ENCODE peak calls at places on chromosomes 13 and 19, in nine cellular contexts. T is foreskin fibroblast; L is colonic mucosa; E is CD8-positive, alpha-beta T cell; A is AG10803; S is pancreas; H is sigmoid colon; D is HFF-Myc; J is vagina. G is an unnamed sample.

GRCh38 chr13:80454245-80454644 is 113.3 kb upstream of the SPRY2 start:
- DNase-seq in E (no peak), T (peak), L (no peak), J (no peak), H (no peak), S (no peak), A (no peak), D (no peak), G (no peak)

GRCh38 chr13:79481685-79482052 is 714 bp downstream of the NDFIP2 start:
- DNase-seq in D (no peak), L (peak), A (no peak), T (no peak), S (peak), E (peak), J (no peak), H (no peak), G (no peak)

GRCh38 chr19:33379151-33379829 is 5.8 kb downstream of the CEBPG start:
- DNase-seq in L (no peak), T (no peak), A (no peak), D (no peak), S (peak), H (no peak), J (no peak), E (no peak), G (no peak)

GRCh38 chr13:38686635-38687245 is at the start of gene FREM2:
- DNase-seq in E (no peak), H (peak), D (no peak), S (peak), L (peak), T (no peak), J (no peak), A (no peak), G (peak)

GRCh38 chr13:111005808-111006494 is 91.1 kb upstream of the ANKRD10 start:
- DNase-seq in E (no peak), S (peak), A (peak), J (no peak), D (no peak), L (no peak), H (peak), T (peak), G (no peak)

GRCh38 chr13:95689582-95689926 is 12.6 kb downstream of the DNAJC3 start:
- DNase-seq in D (no peak), L (no peak), E (no peak), H (no peak), T (no peak), S (no peak), A (no peak), J (no peak), G (no peak)

GRCh38 chr19:54081032-54081431 is at the start of gene TARM1:
- DNase-seq in S (no peak), T (no peak), H (peak), D (no peak), A (no peak), J (no peak), E (no peak), L (no peak), G (no peak)

GRCh38 chr19:55247621-55248099 is 11.2 kb downstream of the PPP6R1 start:
- DNase-seq in J (no peak), H (no peak), S (no peak), T (no peak), D (peak), L (peak), A (peak), E (no peak), G (no peak)

GRCh38 chr13:30615851-30616311 is 1.8 kb upstream of the USPL1 start:
- DNase-seq in D (no peak), T (no peak), J (no peak), L (no peak), A (peak), H (no peak), S (no peak), E (no peak), G (no peak)

GRCh38 chr13:96527497-96527896 is 437.6 kb downstream of the HS6ST3 start:
- DNase-seq in J (no peak), S (no peak), H (no peak), A (no peak), L (no peak), D (no peak), E (no peak), T (no peak), G (no peak)

GRCh38 chr19:51020988-51021651 is 1.6 kb upstream of the KLK10 start:
- DNase-seq in H (no peak), T (peak), J (no peak), L (no peak), E (no peak), D (peak), A (peak), S (peak), G (no peak)
- TF ChIP-seq CTCF in H (peak), T (peak), J (no peak), L (peak), E (peak), D (peak), A (peak), S (peak), G (peak)

GRCh38 chr19:36060430-36060829 is 5.7 kb downstream of the WDR62 start:
- DNase-seq in J (no peak), T (peak), A (peak), H (no peak), D (no peak), E (no peak), L (no peak), S (no peak), G (peak)
- TF ChIP-seq CTCF in J (no peak), T (peak), A (peak), H (no peak), D (peak), E (no peak), L (no peak), S (no peak), G (peak)

GRCh38 chr19:29247051-29247450 is 34.1 kb upstream of the UQCRFS1 start:
- DNase-seq in D (no peak), E (no peak), A (no peak), S (no peak), H (no peak), T (no peak), J (no peak), L (no peak), G (no peak)
- TF ChIP-seq CTCF in D (no peak), E (no peak), A (no peak), S (no peak), H (no peak), T (no peak), J (no peak), L (no peak), G (peak)

DNA sequence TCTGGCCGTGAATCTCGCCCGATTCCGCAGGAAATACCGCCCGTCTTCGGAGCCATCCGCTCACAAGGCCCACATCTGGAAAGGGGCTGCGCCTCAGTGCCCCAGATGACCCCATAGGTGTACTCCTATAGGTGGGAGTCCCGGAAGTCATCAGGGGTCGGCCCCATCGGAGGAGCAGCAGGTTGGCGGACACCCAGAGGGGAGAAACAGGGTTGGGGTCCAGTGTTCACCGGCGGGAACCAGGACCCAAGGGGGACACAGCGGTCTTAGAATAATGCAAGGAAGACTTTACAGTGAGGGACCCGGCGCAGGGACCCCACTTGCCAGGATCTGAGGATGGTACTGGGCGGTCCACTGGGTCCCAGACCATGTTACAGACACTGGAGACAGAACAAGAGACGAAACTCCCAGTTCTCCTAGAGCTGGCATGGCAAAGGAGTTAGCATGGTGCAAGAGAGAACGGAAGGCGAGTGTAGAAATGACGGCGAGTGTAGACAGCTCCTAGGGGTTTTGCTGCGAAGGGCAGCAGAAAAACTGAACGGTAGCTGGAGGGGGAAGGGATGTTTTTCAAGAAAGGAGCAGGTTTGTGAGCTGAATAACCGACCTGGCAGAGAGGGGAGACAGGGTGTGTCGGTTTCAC is 4.2 kb upstream of the RGL3 start:
- DNase-seq in T (no peak), L (no peak), H (no peak), D (no peak), J (peak), E (no peak), S (no peak), A (no peak), G (no peak)
- TF ChIP-seq CTCF in T (no peak), L (no peak), H (no peak), D (no peak), J (no peak), E (no peak), S (no peak), A (no peak), G (no peak)

GRCh38 chr13:73417012-73417615 is 358.3 kb downstream of the KLF5 start:
- DNase-seq in L (no peak), J (no peak), A (peak), D (no peak), E (no peak), T (no peak), S (peak), H (no peak), G (no peak)
- TF ChIP-seq CTCF in L (no peak), J (no peak), A (no peak), D (peak), E (no peak), T (peak), S (no peak), H (no peak), G (peak)

GRCh38 chr13:43196171-43196611 is 172.8 kb downstream of the DNAJC15 start:
- DNase-seq in A (peak), H (peak), E (no peak), S (no peak), D (no peak), L (no peak), T (no peak), J (no peak), G (no peak)
- TF ChIP-seq CTCF in A (peak), H (no peak), E (no peak), S (no peak), D (no peak), L (no peak), T (no peak), J (no peak), G (no peak)

GRCh38 chr13:106656214-106656613 is 88.3 kb upstream of the ARGLU1 start:
- DNase-seq in J (no peak), T (no peak), A (no peak), D (no peak), L (no peak), S (no peak), H (no peak), E (no peak), G (no peak)

GRCh38 chr13:106657104-106657503 is 89.2 kb upstream of the ARGLU1 start:
- DNase-seq in E (no peak), T (no peak), J (no peak), D (no peak), S (no peak), H (no peak), A (no peak), L (no peak), G (no peak)

DNA sequence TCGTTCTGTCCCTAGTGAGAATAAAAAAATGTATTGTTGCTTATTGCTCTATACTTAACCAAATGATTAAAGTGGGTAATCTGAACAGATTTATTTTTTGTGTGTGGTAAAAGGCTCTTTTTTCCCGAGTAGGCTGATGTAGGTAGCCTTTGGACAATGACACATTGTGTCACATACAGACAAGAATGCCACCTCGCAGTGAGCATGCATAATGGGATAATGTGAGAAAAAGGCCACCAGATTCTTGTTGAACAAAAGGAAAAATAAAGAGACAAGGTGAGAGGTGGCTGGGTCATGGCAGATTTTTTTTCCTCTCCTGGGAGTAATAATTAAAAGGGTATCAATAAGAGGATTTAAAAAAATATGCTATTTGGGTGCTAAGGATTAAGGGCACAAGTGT is 93.3 kb upstream of the ARGLU1 start:
- DNase-seq in L (no peak), D (no peak), S (no peak), H (no peak), J (no peak), A (no peak), E (no peak), T (no peak), G (no peak)
- TF ChIP-seq CTCF in L (no peak), D (no peak), S (no peak), H (no peak), J (no peak), A (no peak), E (no peak), T (no peak), G (no peak)

DNA sequence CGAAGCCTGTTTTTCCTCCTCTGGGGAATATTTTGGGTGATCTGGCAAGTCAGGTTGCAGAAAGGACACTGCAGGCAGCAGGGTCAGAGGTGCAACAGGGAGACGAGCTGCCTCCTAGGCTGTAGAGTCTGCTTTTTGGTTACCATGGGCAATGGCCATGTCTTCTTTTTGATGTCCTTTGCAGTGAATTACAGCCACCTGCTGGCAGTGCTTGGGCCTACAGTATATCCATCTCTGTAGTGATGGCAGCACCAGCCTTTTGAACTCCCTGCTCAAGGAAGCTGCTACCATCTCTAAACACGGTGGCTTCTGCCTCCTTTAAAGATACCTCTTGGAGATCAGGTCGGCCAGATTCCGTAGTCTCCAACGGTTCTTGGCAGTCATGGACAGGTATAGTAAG is 73.9 kb downstream of the WTIP start:
- DNase-seq in E (no peak), D (no peak), H (no peak), A (peak), S (no peak), L (no peak), T (peak), J (no peak), G (no peak)
- TF ChIP-seq CTCF in E (no peak), D (peak), H (no peak), A (peak), S (no peak), L (no peak), T (no peak), J (no peak), G (peak)